ENCODE peak calls at places on chromosome 11, in five cellular contexts. S, X, H, L and P are unnamed samples.

GRCh38 chr11:2693271-2693833 is 6.4 kb downstream of the KCNQ1OT1 start:
- DNase-seq in L (no peak), S (no peak), H (no peak), X (no peak), P (peak; percentile 98)

GRCh38 chr11:115869780-115870431 is 365.7 kb upstream of the CADM1 start:
- DNase-seq in X (no peak), H (peak; percentile 9), S (peak; percentile 51), L (peak; percentile 13), P (peak; percentile 74)

GRCh38 chr11:92875473-92875872 is 94.0 kb upstream of the MTNR1B start:
- DNase-seq in X (no peak), S (no peak), L (no peak), H (no peak), P (peak; percentile 10)

GRCh38 chr11:36400768-36401455 is 104.8 kb downstream of the PRR5L start:
- DNase-seq in X (no peak), H (no peak), S (no peak), L (no peak), P (no peak)

GRCh38 chr11:123174196-123175183 is 20.6 kb downstream of the CLMP start:
- DNase-seq in X (no peak), S (no peak), H (no peak), L (no peak), P (peak; percentile 41)

GRCh38 chr11:8484251-8484650 is 109.8 kb downstream of the STK33 start:
- DNase-seq in S (no peak), X (no peak), H (no peak), L (no peak), P (no peak)

GRCh38 chr11:34505874-34506273 is 7.7 kb downstream of the ELF5 start:
- DNase-seq in X (no peak), H (no peak), L (no peak), S (no peak), P (no peak)

GRCh38 chr11:73493838-73494598 is 103.9 kb downstream of the FAM168A start:
- DNase-seq in H (no peak), S (no peak), X (no peak), L (peak; percentile 46), P (peak; percentile 84)

GRCh38 chr11:65586676-65587075 is 8.9 kb downstream of the KCNK7 start:
- DNase-seq in X (no peak), S (no peak), H (no peak), L (no peak), P (peak; percentile 59)

GRCh38 chr11:28350216-28350615 is 242.0 kb downstream of the METTL15 start:
- DNase-seq in S (no peak), H (no peak), L (no peak), X (no peak), P (no peak)

GRCh38 chr11:777288-778255 is at the start of gene GATD1:
- DNase-seq in L (peak; percentile 73), S (peak; percentile 44), X (peak; percentile 96), H (peak; percentile 99), P (peak; percentile 93)

GRCh38 chr11:69384548-69385465 is 90.9 kb downstream of the MYEOV start:
- DNase-seq in X (no peak), L (no peak), S (no peak), H (no peak), P (no peak)

GRCh38 chr11:134656861-134657540 is 245.0 kb upstream of the B3GAT1 start:
- DNase-seq in X (no peak), L (no peak), S (no peak), H (no peak), P (no peak)

GRCh38 chr11:126949066-126949945 is 51.3 kb downstream of the KIRREL3 start:
- DNase-seq in S (no peak), X (no peak), L (no peak), H (no peak), P (no peak)

GRCh38 chr11:33324211-33324985 is 67.2 kb downstream of the HIPK3 start:
- DNase-seq in S (no peak), H (no peak), X (no peak), L (no peak), P (no peak)

GRCh38 chr11:10930224-10930960 is 72.5 kb upstream of the ZBED5 start:
- DNase-seq in L (no peak), H (no peak), S (no peak), X (no peak), P (peak; percentile 64)

GRCh38 chr11:131640320-131640719 is 269.9 kb downstream of the NTM start:
- DNase-seq in H (no peak), X (no peak), S (no peak), L (no peak), P (peak; percentile 44)

GRCh38 chr11:67013511-67014045 is 9.4 kb upstream of the SYT12 start:
- DNase-seq in H (no peak), L (no peak), S (no peak), X (no peak), P (no peak)

GRCh38 chr11:2442554-2442953 is 1.8 kb downstream of the TRPM5 start:
- DNase-seq in L (no peak), S (no peak), X (no peak), H (no peak), P (no peak)

GRCh38 chr11:20033806-20034205 is 126.5 kb downstream of the DBX1 start:
- DNase-seq in X (no peak), H (no peak), S (no peak), L (no peak), P (no peak)

GRCh38 chr11:64796047-64796756 is 6.8 kb downstream of the MAP4K2 start:
- DNase-seq in S (no peak), H (no peak), X (no peak), L (no peak), P (no peak)

GRCh38 chr11:61473370-61474025 is 35.1 kb upstream of the LRRC10B start:
- DNase-seq in X (no peak), S (no peak), L (no peak), H (no peak), P (no peak)

GRCh38 chr11:33067294-33067693 is 27.9 kb downstream of the TCP11L1 start:
- DNase-seq in X (no peak), L (no peak), S (no peak), H (no peak), P (no peak)

GRCh38 chr11:85685131-85685819 is 720 bp downstream of the CCDC89 start:
- DNase-seq in X (no peak), H (no peak), L (no peak), S (no peak), P (no peak)

GRCh38 chr11:28701760-28702449 is 593.7 kb downstream of the METTL15 start:
- DNase-seq in L (no peak), X (peak; percentile 71), S (no peak), H (no peak), P (no peak)

GRCh38 chr11:69423611-69424385 is 57.7 kb upstream of the LINC01488 start:
- DNase-seq in S (no peak), H (no peak), L (no peak), X (no peak), P (no peak)

GRCh38 chr11:77136074-77136473 is 8.0 kb downstream of the MYO7A start:
- DNase-seq in S (no peak), H (no peak), X (no peak), L (no peak), P (no peak)

GRCh38 chr11:68020575-68020974 is 9.9 kb upstream of the NDUFS8 start:
- DNase-seq in L (no peak), X (peak; percentile 70), H (no peak), S (no peak), P (peak; percentile 81)

GRCh38 chr11:116696381-116696941 is 76.3 kb downstream of the BUD13 start:
- DNase-seq in X (no peak), L (no peak), S (no peak), H (no peak), P (no peak)

DNA sequence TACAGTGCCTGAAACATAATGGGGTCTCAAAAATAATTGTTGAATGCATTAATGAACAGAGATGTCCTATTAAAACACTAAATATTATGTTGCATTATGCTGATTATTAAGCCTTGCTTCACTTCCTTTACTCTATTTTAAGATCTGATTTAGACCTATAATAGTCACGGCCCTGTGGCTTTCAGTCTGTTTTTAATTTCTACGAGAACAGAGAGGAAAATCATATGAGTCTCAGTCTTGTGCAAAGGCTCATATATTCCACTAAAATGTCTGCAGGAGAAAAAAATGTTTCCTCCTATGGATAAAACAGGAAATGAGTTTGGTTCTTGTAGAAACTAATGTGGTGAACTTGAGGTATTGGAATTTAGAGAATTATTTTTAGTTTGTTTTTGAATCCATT is 139.3 kb upstream of the DDI1 start:
- DNase-seq in H (no peak), L (no peak), X (no peak), S (no peak), P (no peak)
- TF ChIP-seq JUNB in H (no peak), L (no peak), X (no peak), S (no peak), P (no peak)

GRCh38 chr11:74739546-74740270 is 8.5 kb upstream of the CHRDL2 start:
- DNase-seq in H (peak; percentile 78), L (peak; percentile 69), X (peak; percentile 87), S (no peak), P (peak; percentile 90)
- TF ChIP-seq JUNB in H (no peak), L (no peak), X (no peak), S (no peak), P (no peak)

DNA sequence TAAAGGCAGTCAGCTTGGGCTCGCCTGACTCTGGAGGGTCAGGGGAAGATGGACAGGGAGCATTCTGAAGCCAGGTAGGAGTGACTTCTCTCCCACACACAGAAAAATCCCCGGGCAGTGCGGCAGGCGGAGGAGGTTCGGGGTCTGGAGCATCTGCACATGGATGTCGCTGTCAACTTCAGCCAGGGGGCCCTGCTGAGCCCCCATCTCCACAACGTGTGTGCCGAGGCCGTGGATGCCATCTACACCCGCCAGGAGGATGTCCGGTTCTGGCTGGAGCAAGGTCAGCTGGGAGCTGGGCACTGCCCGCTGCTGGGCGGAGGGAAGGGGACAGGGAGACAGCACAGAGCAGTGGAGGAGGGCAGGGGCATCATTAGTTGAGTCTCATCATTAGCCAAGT is 13.2 kb upstream of the POU2F3 start:
- DNase-seq in S (no peak), X (no peak), L (no peak), H (no peak), P (no peak)
- TF ChIP-seq JUNB in S (no peak), X (no peak), L (no peak), H (no peak), P (no peak)

DNA sequence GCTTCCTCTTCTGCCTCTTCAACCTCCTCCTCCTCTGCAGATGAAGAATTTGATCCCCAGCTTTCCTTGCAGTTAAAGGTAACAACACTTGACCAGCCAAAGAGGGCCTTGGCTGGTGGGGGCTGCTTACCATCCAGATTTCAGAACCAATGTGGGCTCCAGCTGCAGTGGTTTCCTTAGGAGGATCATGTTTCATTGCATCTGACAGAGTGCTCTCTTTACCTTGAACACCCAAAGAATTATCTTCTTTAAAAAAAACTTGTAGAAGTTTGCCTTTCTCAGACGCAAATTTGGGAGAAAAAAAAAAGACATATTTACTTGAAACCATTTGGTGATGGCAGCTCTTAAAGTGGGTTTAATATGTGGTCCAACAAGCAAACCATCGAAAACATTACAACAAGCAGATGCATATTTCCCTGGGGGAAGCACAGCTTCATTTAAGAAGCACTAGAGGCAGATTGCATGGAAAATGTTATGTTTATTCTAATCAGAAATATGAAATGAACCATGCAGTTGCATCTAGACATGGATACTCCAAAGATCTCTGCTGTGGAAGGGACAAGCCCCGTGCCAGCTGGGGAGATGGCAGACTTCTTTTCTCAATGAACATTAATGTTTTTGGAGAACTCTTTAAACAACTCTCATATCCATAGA is 57.5 kb upstream of the PARVA start:
- DNase-seq in X (no peak), H (no peak), S (no peak), L (no peak), P (no peak)
- TF ChIP-seq JUNB in X (no peak), H (no peak), S (no peak), L (no peak), P (no peak)